ENCODE peak calls at places on chromosomes 2 and 18, in ten cellular contexts. N is neuronal stem cell, J is lower lobe of right lung, P is esophagus squamous epithelium, A is mucosa of descending colon, T is left ventricle myocardium inferior, R is transverse colon, B is upper lobe of right lung, E is heart left ventricle, G is A673. L is an unnamed sample. For H3K9me3 and H3K4me1, the result is how much of the 10 kb centered on the place peaks cover.

GRCh38 chr2:18829331-18829902 is 240.0 kb upstream of the NT5C1B start:
- DNase-seq in N (no peak), J (no peak), P (no peak), A (no peak), T (no peak), R (no peak), B (no peak), E (no peak), G (peak), L (no peak)

GRCh38 chr2:24837996-24838513 is 44.8 kb downstream of the CENPO start:
- DNase-seq in N (no peak), J (no peak), P (no peak), A (peak), T (no peak), R (no peak), B (no peak), E (no peak), G (no peak), L (no peak)

GRCh38 chr18:77101410-77102245 is 31.0 kb downstream of the MBP start:
- DNase-seq in N (no peak), J (peak), P (peak), A (peak), T (peak), R (peak), B (peak), E (peak), G (peak), L (peak)

GRCh38 chr2:44358498-44358897 is 2.8 kb downstream of the PREPL start:
- DNase-seq in N (no peak), J (peak), P (no peak), A (peak), T (no peak), R (peak), B (peak), E (peak), G (no peak), L (peak)

GRCh38 chr2:172084734-172085459 is 410 bp upstream of the DLX1 start:
- DNase-seq in N (peak), J (peak), P (peak), A (peak), T (peak), R (peak), B (no peak), E (peak), G (peak), L (peak)

GRCh38 chr18:37546651-37547050 is 18.9 kb downstream of the CELF4 start:
- DNase-seq in N (no peak), J (no peak), P (no peak), A (no peak), T (no peak), R (no peak), B (peak), E (no peak), G (no peak), L (no peak)

GRCh38 chr18:45423664-45424063 is 191.6 kb upstream of the SLC14A2 start:
- DNase-seq in N (no peak), J (no peak), P (no peak), A (no peak), T (no peak), R (no peak), B (no peak), E (no peak), G (no peak), L (no peak)

GRCh38 chr2:222673883-222674282 is 2.4 kb downstream of the MOGAT1 start:
- DNase-seq in N (no peak), J (no peak), P (no peak), A (no peak), T (no peak), R (no peak), B (no peak), E (no peak), G (no peak), L (no peak)

GRCh38 chr2:29463181-29463900 is 348.1 kb downstream of the CLIP4 start:
- DNase-seq in N (no peak), J (no peak), P (no peak), A (no peak), T (no peak), R (no peak), B (no peak), E (no peak), G (peak), L (no peak)

GRCh38 chr2:20608666-20609348 is 42.1 kb downstream of the HS1BP3 start:
- DNase-seq in N (no peak), J (peak), P (no peak), A (peak), T (peak), R (no peak), B (peak), E (no peak), G (no peak), L (no peak)

GRCh38 chr18:49812321-49813070 is 837 bp downstream of the ACAA2 start:
- DNase-seq in N (no peak), J (no peak), P (no peak), A (no peak), T (no peak), R (no peak), B (no peak), E (no peak), G (no peak), L (no peak)

GRCh38 chr2:171244466-171244969 is 83.8 kb upstream of the TLK1 start:
- DNase-seq in N (no peak), J (no peak), P (no peak), A (no peak), T (no peak), R (no peak), B (no peak), E (no peak), G (no peak), L (no peak)

GRCh38 chr2:99615247-99615771 is 125.5 kb upstream of the REV1 start:
- DNase-seq in N (no peak), J (no peak), P (no peak), A (no peak), T (no peak), R (no peak), B (no peak), E (no peak), G (peak), L (no peak)

GRCh38 chr2:109058215-109058614 is 69.2 kb upstream of the EDAR start:
- DNase-seq in N (peak), J (no peak), P (no peak), A (no peak), T (no peak), R (no peak), B (no peak), E (no peak), G (no peak), L (no peak)

GRCh38 chr18:61738488-61738887 is 154.3 kb downstream of the RNF152 start:
- DNase-seq in N (no peak), J (no peak), P (no peak), A (no peak), T (no peak), R (no peak), B (no peak), E (no peak), G (peak), L (no peak)

GRCh38 chr2:70420005-70420580 is 118.2 kb upstream of the FAM136A start:
- DNase-seq in N (peak), J (no peak), P (no peak), A (no peak), T (no peak), R (no peak), B (no peak), E (no peak), G (no peak), L (no peak)

GRCh38 chr2:216039918-216040317 is 26.6 kb upstream of the MREG start:
- DNase-seq in N (no peak), J (no peak), P (no peak), A (no peak), T (no peak), R (no peak), B (no peak), E (no peak), G (no peak), L (no peak)

GRCh38 chr2:151162185-151162584 is 99.5 kb downstream of the RBM43 start:
- DNase-seq in N (no peak), J (no peak), P (no peak), A (no peak), T (no peak), R (no peak), B (no peak), E (no peak), G (peak), L (no peak)

GRCh38 chr2:76073992-76074604 is 363.4 kb upstream of the GCFC2 start:
- DNase-seq in N (no peak), J (no peak), P (no peak), A (no peak), T (no peak), R (no peak), B (no peak), E (no peak), G (no peak), L (no peak)

GRCh38 chr2:156818944-156819343 is 382.8 kb downstream of the GPD2 start:
- DNase-seq in N (no peak), J (no peak), P (no peak), A (no peak), T (no peak), R (no peak), B (no peak), E (no peak), G (peak), L (no peak)

GRCh38 chr18:25103468-25104155 is 248.4 kb downstream of the ZNF521 start:
- DNase-seq in N (no peak), J (no peak), P (no peak), A (no peak), T (no peak), R (no peak), B (no peak), E (no peak), G (no peak), L (no peak)

GRCh38 chr18:34936772-34937171 is 104.4 kb upstream of the MAPRE2 start:
- DNase-seq in N (no peak), J (no peak), P (no peak), A (no peak), T (no peak), R (no peak), B (no peak), E (no peak), G (no peak), L (no peak)

GRCh38 chr18:48581206-48581605 is 42.4 kb downstream of the CTIF start:
- DNase-seq in N (no peak), J (no peak), P (no peak), A (no peak), T (no peak), R (no peak), B (no peak), E (peak), G (no peak), L (no peak)

GRCh38 chr18:66013976-66014375 is 263.2 kb downstream of the CDH7 start:
- DNase-seq in N (no peak), J (no peak), P (no peak), A (no peak), T (no peak), R (no peak), B (no peak), E (no peak), G (no peak), L (no peak)

GRCh38 chr2:32864337-32864736 is 82.4 kb upstream of the LTBP1 start:
- DNase-seq in N (no peak), J (no peak), P (no peak), A (no peak), T (no peak), R (no peak), B (no peak), E (no peak), G (no peak), L (no peak)

GRCh38 chr2:68943581-68944568 is 8.8 kb downstream of the GKN2 start:
- DNase-seq in N (peak), J (peak), P (no peak), A (peak), T (no peak), R (peak), B (peak), E (peak), G (peak), L (peak)

GRCh38 chr2:89823556-89823955 is 1132.1 kb downstream of the RPIA start:
- DNase-seq in N (no peak), J (no peak), P (no peak), A (no peak), T (no peak), R (no peak), B (no peak), E (no peak), G (no peak), L (no peak)

GRCh38 chr2:89821455-89821945 is 1130.0 kb downstream of the RPIA start:
- DNase-seq in N (no peak), J (no peak), P (no peak), A (no peak), T (no peak), R (no peak), B (no peak), E (no peak), G (no peak), L (no peak)

GRCh38 chr2:89818873-89819272 is 1127.4 kb downstream of the RPIA start:
- DNase-seq in N (no peak), J (no peak), P (no peak), A (no peak), T (no peak), R (no peak), B (no peak), E (no peak), G (no peak), L (no peak)

GRCh38 chr2:89820248-89820647 is 1128.8 kb downstream of the RPIA start:
- DNase-seq in N (no peak), J (no peak), P (no peak), A (no peak), T (no peak), R (no peak), B (no peak), E (no peak), G (no peak), L (no peak)

DNA sequence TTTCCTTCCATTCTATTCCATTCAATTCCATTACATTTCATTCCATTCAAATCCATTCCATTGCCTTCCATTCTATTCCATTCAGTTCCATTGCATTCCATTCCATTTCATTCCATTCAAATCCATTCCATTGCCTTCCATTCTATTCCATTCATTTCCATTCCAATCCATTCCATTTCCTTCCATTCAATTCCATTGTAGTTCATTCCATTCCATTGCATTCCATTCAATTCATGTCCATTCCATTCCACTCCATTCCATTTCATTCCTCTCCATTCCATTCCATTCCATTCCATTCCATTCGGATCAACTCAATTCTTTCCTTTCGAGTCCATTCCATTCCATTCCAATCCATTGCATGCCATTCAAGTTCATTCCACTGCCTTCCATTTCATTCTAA is 1128.3 kb downstream of the RPIA start:
- DNase-seq in N (no peak), J (no peak), P (no peak), A (no peak), T (no peak), R (no peak), B (no peak), E (no peak), G (no peak), L (no peak)
- H3K9me3 ChIP-seq in N (under half), J (under half), P (half or more), A (half or more), T (under half), R (under half), B (half or more), E (half or more), G (half or more), L (half or more)

DNA sequence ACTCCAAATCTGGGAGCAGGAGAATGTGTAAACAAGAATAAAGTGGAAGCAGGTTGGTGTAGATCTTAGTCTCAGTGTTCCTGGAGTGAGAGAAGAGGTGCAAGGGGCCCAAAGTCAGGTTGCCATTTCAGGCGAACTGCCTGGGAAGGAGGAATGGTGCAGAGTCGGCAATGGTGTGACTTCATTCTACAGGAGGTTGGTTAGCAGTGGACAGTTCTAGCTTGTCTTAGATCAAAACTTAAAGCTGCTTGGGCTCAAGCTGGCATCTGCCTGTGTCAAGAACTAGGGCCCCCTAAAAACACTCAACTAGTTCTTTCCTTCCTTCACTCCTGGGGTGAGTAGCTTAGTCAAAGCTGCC is 3.5 kb downstream of the STK16 start:
- DNase-seq in N (no peak), J (no peak), P (no peak), A (no peak), T (no peak), R (no peak), B (no peak), E (no peak), G (no peak), L (no peak)
- H3K4me1 ChIP-seq in N (under half), J (half or more), P (half or more), A (half or more), T (half or more), R (half or more), B (half or more), E (half or more), G (under half), L (half or more)

DNA sequence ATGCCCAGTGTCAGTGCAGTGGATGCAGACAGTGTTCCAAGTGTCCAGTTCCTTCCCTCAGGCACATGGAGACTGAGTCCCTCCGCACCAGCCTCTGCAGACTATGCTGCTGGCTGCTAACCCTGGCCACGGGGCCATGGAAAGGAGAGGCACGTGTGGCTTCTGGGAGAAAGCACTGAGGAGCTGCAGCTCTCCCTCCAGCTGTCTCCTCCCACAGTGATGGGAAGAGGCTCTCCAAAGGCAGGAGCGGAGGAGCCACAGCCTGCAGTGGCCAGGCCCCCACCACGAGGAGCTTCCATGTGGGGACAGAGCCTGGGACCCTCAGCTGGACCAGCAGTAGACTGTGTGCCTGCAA is 141.1 kb downstream of the NDUFA10 start:
- DNase-seq in N (no peak), J (no peak), P (no peak), A (no peak), T (no peak), R (no peak), B (no peak), E (no peak), G (no peak), L (no peak)
- H3K9me3 ChIP-seq in N (under half), J (under half), P (under half), A (under half), T (half or more), R (under half), B (under half), E (under half), G (under half), L (under half)

GRCh38 chr2:231925303-231926179 is 655 bp downstream of the NPPC start:
- DNase-seq in N (peak), J (peak), P (no peak), A (peak), T (peak), R (peak), B (peak), E (peak), G (peak), L (peak)

GRCh38 chr2:231923951-231924888 is 2.0 kb downstream of the NPPC start:
- DNase-seq in N (no peak), J (peak), P (no peak), A (no peak), T (peak), R (no peak), B (no peak), E (no peak), G (no peak), L (no peak)

GRCh38 chr2:231922945-231923344 is 3.3 kb downstream of the NPPC start:
- DNase-seq in N (no peak), J (peak), P (no peak), A (no peak), T (peak), R (no peak), B (peak), E (no peak), G (no peak), L (no peak)

GRCh38 chr2:231926180-231926741 is at the start of gene NPPC:
- DNase-seq in N (peak), J (peak), P (no peak), A (peak), T (peak), R (no peak), B (peak), E (peak), G (peak), L (peak)

DNA sequence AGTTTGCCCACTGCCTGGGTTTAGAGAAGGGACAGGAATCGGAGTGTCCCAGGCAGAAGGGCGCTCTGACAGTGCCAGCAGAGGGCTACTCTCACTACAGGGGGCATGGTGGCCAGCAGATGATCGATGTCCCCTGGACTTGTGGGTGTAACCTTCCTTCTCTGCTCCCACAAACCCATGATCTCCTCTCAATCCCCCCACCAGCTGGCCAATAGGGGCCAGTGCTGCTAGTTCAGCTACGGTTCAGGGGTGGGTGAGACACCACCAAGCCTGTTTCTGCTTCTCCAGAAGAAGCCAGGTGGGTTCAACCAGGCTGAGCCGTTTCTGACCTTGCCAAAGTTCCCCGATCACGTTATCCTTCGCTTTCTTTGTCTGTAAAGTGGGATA is 1.3 kb downstream of the NPPC start:
- DNase-seq in N (peak), J (peak), P (no peak), A (no peak), T (peak), R (no peak), B (no peak), E (no peak), G (no peak), L (no peak)
- H3K4me1 ChIP-seq in N (under half), J (under half), P (under half), A (under half), T (under half), R (under half), B (under half), E (under half), G (under half), L (under half)

GRCh38 chr2:200538139-200538538 is 12.1 kb downstream of the SGO2 start:
- DNase-seq in N (no peak), J (no peak), P (no peak), A (no peak), T (no peak), R (no peak), B (no peak), E (no peak), G (no peak), L (no peak)

GRCh38 chr2:200540793-200541192 is 14.8 kb downstream of the SGO2 start:
- DNase-seq in N (no peak), J (no peak), P (no peak), A (no peak), T (no peak), R (no peak), B (no peak), E (no peak), G (no peak), L (no peak)
- H3K9me3 ChIP-seq in N (under half), J (under half), P (under half), A (under half), T (under half), R (under half), B (under half), E (under half), G (under half), L (under half)

GRCh38 chr2:27914046-27914792 is 23.7 kb downstream of the BABAM2 start:
- DNase-seq in N (no peak), J (no peak), P (no peak), A (no peak), T (no peak), R (no peak), B (no peak), E (no peak), G (no peak), L (peak)

GRCh38 chr2:27909901-27910300 is 19.4 kb downstream of the BABAM2 start:
- DNase-seq in N (no peak), J (no peak), P (no peak), A (no peak), T (no peak), R (no peak), B (no peak), E (no peak), G (no peak), L (no peak)

GRCh38 chr2:27911458-27912210 is 21.1 kb downstream of the BABAM2 start:
- DNase-seq in N (no peak), J (no peak), P (no peak), A (no peak), T (no peak), R (no peak), B (no peak), E (no peak), G (no peak), L (no peak)

GRCh38 chr2:27914793-27915175 is 24.3 kb downstream of the BABAM2 start:
- DNase-seq in N (no peak), J (no peak), P (no peak), A (no peak), T (no peak), R (no peak), B (no peak), E (no peak), G (no peak), L (no peak)

GRCh38 chr2:27912512-27912911 is 22.0 kb downstream of the BABAM2 start:
- DNase-seq in N (no peak), J (no peak), P (no peak), A (no peak), T (no peak), R (no peak), B (no peak), E (no peak), G (no peak), L (no peak)
- H3K4me1 ChIP-seq in N (under half), J (under half), P (under half), A (under half), T (half or more), R (under half), B (under half), E (under half), G (under half), L (under half)

GRCh38 chr2:2870106-2870505 is 507.5 kb downstream of the EIPR1 start:
- DNase-seq in N (no peak), J (no peak), P (no peak), A (no peak), T (no peak), R (no peak), B (no peak), E (no peak), G (no peak), L (no peak)
- H3K9me3 ChIP-seq in N (under half), J (under half), P (under half), A (under half), T (under half), R (under half), B (under half), E (under half), G (under half), L (under half)